ENCODE peak calls at places on chromosome 16, in eight cellular contexts. T is HCT116, U is GM12878, S is NB4, H is uterus, L is ovary, D is A549, F is upper lobe of left lung. P is an unnamed sample.

GRCh38 chr16:66910175-66910940 is 8.3 kb downstream of the CDH16 start:
- DNase-seq in T (no peak), U (no peak), S (no peak), H (no peak), L (no peak), D (no peak), F (no peak), P (no peak)

GRCh38 chr16:50293994-50294855 is 27.9 kb downstream of the ADCY7 start:
- DNase-seq in T (no peak), U (no peak), S (no peak), H (no peak), L (peak; percentile 16), D (no peak), F (no peak), P (no peak)

GRCh38 chr16:69399361-69399760 is 13.6 kb upstream of the TERF2 start:
- DNase-seq in T (no peak), U (no peak), S (peak; percentile 59), H (no peak), L (no peak), D (no peak), F (no peak), P (no peak)

GRCh38 chr16:80966617-80967016 is 40.1 kb downstream of the CMC2 start:
- DNase-seq in T (no peak), U (no peak), S (no peak), H (no peak), L (no peak), D (no peak), F (no peak), P (no peak)

GRCh38 chr16:7037491-7037890 is 295.2 kb upstream of the RBFOX1 start:
- DNase-seq in T (no peak), U (no peak), S (no peak), H (no peak), L (no peak), D (no peak), F (no peak), P (no peak)

GRCh38 chr16:83717308-83717707 is 90.5 kb upstream of the HSBP1 start:
- DNase-seq in T (no peak), U (no peak), S (peak; percentile 19), H (no peak), L (no peak), D (no peak), F (no peak), P (no peak)

GRCh38 chr16:81625544-81626152 is 153.4 kb upstream of the PLCG2 start:
- DNase-seq in T (no peak), U (no peak), S (peak; percentile 61), H (peak; percentile 52), L (no peak), D (no peak), F (peak; percentile 75), P (peak; percentile 97)

GRCh38 chr16:67673712-67674580 is 7.3 kb downstream of the C16orf86 start:
- DNase-seq in T (no peak), U (no peak), S (no peak), H (peak; percentile 72), L (peak; percentile 80), D (no peak), F (peak; percentile 83), P (peak; percentile 62)

GRCh38 chr16:22318690-22319358 is 21.6 kb downstream of the POLR3E start:
- DNase-seq in T (no peak), U (no peak), S (peak; percentile 58), H (no peak), L (peak; percentile 25), D (peak; percentile 55), F (no peak), P (peak; percentile 65)

GRCh38 chr16:68658258-68658973 is 13.3 kb downstream of the CDH3 start:
- DNase-seq in T (peak; percentile 83), U (no peak), S (no peak), H (no peak), L (no peak), D (peak; percentile 53), F (no peak), P (no peak)

GRCh38 chr16:51151435-51151950 is 423 bp upstream of the SALL1 start:
- DNase-seq in T (no peak), U (no peak), S (no peak), H (peak; percentile 86), L (peak; percentile 72), D (peak; percentile 15), F (no peak), P (no peak)

GRCh38 chr16:68083861-68084503 is 1.2 kb upstream of the NFATC3 start:
- DNase-seq in T (no peak), U (no peak), S (peak; percentile 37), H (no peak), L (peak; percentile 62), D (peak; percentile 23), F (no peak), P (no peak)

GRCh38 chr16:86768999-86769398 is 190.7 kb downstream of the FOXL1 start:
- DNase-seq in T (no peak), U (peak; percentile 8), S (no peak), H (no peak), L (no peak), D (peak; percentile 43), F (no peak), P (no peak)

GRCh38 chr16:31487720-31488629 is 5.1 kb downstream of the SLC5A2 start:
- DNase-seq in T (no peak), U (no peak), S (peak; percentile 66), H (no peak), L (peak; percentile 47), D (peak; percentile 26), F (peak; percentile 88), P (peak; percentile 57)

GRCh38 chr16:26394409-26394808 is 672.3 kb upstream of the C16orf82 start:
- DNase-seq in T (no peak), U (no peak), S (no peak), H (no peak), L (no peak), D (no peak), F (no peak), P (no peak)

GRCh38 chr16:89155851-89156739 is 15.5 kb upstream of the CDH15 start:
- DNase-seq in T (no peak), U (no peak), S (no peak), H (no peak), L (no peak), D (no peak), F (no peak), P (peak; percentile 46)

GRCh38 chr16:69526831-69527655 is 38.7 kb upstream of the NFAT5 start:
- DNase-seq in T (no peak), U (no peak), S (no peak), H (no peak), L (no peak), D (no peak), F (no peak), P (no peak)

GRCh38 chr16:19783363-19783762 is 65.3 kb downstream of the IQCK start:
- DNase-seq in T (no peak), U (no peak), S (no peak), H (no peak), L (no peak), D (no peak), F (no peak), P (no peak)

GRCh38 chr16:22683730-22684280 is 130.2 kb upstream of the HS3ST2 start:
- DNase-seq in T (no peak), U (no peak), S (no peak), H (no peak), L (no peak), D (no peak), F (no peak), P (no peak)

GRCh38 chr16:10688726-10689125 is 6.0 kb downstream of the TEKT5 start:
- DNase-seq in T (no peak), U (no peak), S (no peak), H (no peak), L (no peak), D (no peak), F (no peak), P (no peak)

GRCh38 chr16:50468749-50469078 is 79.5 kb upstream of the NKD1 start:
- DNase-seq in T (no peak), U (no peak), S (no peak), H (no peak), L (no peak), D (no peak), F (peak; percentile 7), P (no peak)

GRCh38 chr16:56424791-56425438 is 430 bp downstream of the AMFR start:
- DNase-seq in T (no peak), U (no peak), S (peak; percentile 42), H (peak; percentile 36), L (peak; percentile 67), D (no peak), F (peak; percentile 26), P (peak; percentile 49)
- TF ChIP-seq POLR2A in T (no peak), U (no peak), S (no peak), H (no peak), L (peak; percentile 16), D (no peak), F (no peak), P (no peak)

DNA sequence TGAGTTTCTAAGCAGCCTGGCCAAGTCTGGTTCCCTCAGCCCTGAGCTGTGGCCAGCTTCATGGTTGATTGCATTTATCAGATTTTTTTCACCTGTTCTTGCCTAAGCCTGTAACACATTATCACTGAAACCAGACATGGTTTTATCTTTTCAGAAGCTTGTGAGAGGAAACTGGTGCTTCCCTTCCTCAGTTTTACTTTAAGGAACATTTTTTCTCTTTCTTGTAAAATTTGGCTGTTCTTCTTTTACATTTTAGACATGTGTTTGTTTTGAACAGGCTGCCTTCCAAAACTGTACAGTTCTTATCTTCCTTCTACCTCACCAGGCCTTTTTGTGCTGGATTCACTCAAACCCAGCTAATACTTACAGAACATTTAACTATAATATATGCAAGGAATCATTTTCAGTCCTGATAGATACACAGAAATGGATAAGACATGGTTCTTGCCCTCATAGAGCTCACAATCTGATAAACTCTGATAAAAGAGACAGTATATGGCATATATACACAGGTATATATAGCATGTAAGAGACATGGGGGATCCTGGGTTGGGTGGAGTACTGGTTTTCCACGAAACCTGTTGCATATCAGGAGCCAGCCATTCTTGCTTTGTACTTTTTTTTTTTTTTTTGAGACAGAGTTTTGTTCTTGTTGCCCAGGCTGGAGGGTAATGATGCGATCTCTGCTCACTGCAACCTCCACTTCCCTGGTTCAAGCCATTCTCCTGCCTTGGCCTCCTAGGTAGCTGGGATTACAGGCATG is 44.5 kb downstream of the ZNRF1 start:
- DNase-seq in T (no peak), U (peak; percentile 59), S (peak; percentile 45), H (peak; percentile 47), L (no peak), D (no peak), F (no peak), P (no peak)
- TF ChIP-seq POLR2A in T (no peak), U (no peak), S (no peak), H (no peak), L (no peak), D (no peak), F (no peak), P (no peak)

GRCh38 chr16:807345-808251 is 7.1 kb upstream of the GNG13 start:
- DNase-seq in T (peak; percentile 87), U (peak; percentile 68), S (peak; percentile 92), H (peak; percentile 89), L (peak; percentile 93), D (peak; percentile 93), F (peak; percentile 96), P (peak; percentile 95)
- TF ChIP-seq POLR2A in T (peak; percentile 74), U (peak; percentile 82), S (peak; percentile 72), H (peak; percentile 13), L (peak; percentile 56), D (peak; percentile 23), F (no peak), P (peak; percentile 36)

DNA sequence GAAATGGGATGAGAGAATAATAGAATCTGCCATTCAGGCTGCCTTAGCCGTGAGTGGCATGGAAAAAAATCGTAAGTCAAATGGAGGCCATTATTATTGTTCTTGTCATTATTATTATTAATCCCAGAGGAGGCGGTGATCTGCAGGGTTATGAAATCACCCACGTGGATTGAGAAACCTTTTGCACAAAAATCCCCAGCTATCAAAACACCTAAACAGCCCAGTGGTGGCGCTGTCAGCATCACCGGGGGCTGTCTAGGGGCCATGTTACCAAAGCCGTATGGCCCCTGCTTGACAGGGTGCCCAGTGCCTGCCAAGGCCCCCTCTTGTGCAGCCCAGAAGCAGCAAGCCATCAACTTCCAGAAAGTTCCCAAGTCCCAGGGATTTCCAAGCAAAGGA is 25.2 kb downstream of the CNGB1 start:
- DNase-seq in T (no peak), U (no peak), S (peak; percentile 31), H (no peak), L (no peak), D (no peak), F (no peak), P (no peak)
- TF ChIP-seq POLR2A in T (no peak), U (no peak), S (no peak), H (no peak), L (no peak), D (no peak), F (no peak), P (no peak)

P was measured in adrenal gland.